ENCODE peak calls at places on chromosomes 16 and 17, in five cellular contexts. One of them, this sample, is unnamed.

GRCh38 chr17:42097691-42098661 is at the start of gene ZNF385C:
- DNase-seq in activated CD4-positive, alpha-beta T cell treated with anti-CD3 and anti-CD28 coated beads, Interleukin-2, amount 50 U/mL, for 4 hours: peak
- DNase-seq in NCI-H446: no peak
- DNase-seq in dermis microvascular lymphatic vessel endothelial cell: no peak
- DNase-seq in stimulated activated CD4-positive, alpha-beta T cell treated with anti-CD3 and anti-CD28 coated beads, Interleukin-2, amount 100 ng/mL, for 24 hours: peak
- DNase-seq in this sample: peak

GRCh38 chr16:81035975-81036750 is 521 bp downstream of the ATMIN start:
- DNase-seq in activated CD4-positive, alpha-beta T cell treated with anti-CD3 and anti-CD28 coated beads, Interleukin-2, amount 50 U/mL, for 4 hours: peak
- DNase-seq in NCI-H446: no peak
- DNase-seq in dermis microvascular lymphatic vessel endothelial cell: no peak
- DNase-seq in stimulated activated CD4-positive, alpha-beta T cell treated with anti-CD3 and anti-CD28 coated beads, Interleukin-2, amount 100 ng/mL, for 24 hours: peak
- DNase-seq in this sample: peak

GRCh38 chr16:914453-914852 is 56.3 kb downstream of the LMF1 start:
- DNase-seq in activated CD4-positive, alpha-beta T cell treated with anti-CD3 and anti-CD28 coated beads, Interleukin-2, amount 50 U/mL, for 4 hours: no peak
- DNase-seq in NCI-H446: no peak
- DNase-seq in dermis microvascular lymphatic vessel endothelial cell: peak
- DNase-seq in stimulated activated CD4-positive, alpha-beta T cell treated with anti-CD3 and anti-CD28 coated beads, Interleukin-2, amount 100 ng/mL, for 24 hours: no peak
- DNase-seq in this sample: no peak

GRCh38 chr16:2194166-2194834 is 2.1 kb downstream of the CASKIN1 start:
- DNase-seq in activated CD4-positive, alpha-beta T cell treated with anti-CD3 and anti-CD28 coated beads, Interleukin-2, amount 50 U/mL, for 4 hours: no peak
- DNase-seq in NCI-H446: no peak
- DNase-seq in dermis microvascular lymphatic vessel endothelial cell: no peak
- DNase-seq in stimulated activated CD4-positive, alpha-beta T cell treated with anti-CD3 and anti-CD28 coated beads, Interleukin-2, amount 100 ng/mL, for 24 hours: no peak
- DNase-seq in this sample: no peak

GRCh38 chr16:87342504-87342903 is 25.3 kb upstream of the C16orf95 start:
- DNase-seq in activated CD4-positive, alpha-beta T cell treated with anti-CD3 and anti-CD28 coated beads, Interleukin-2, amount 50 U/mL, for 4 hours: no peak
- DNase-seq in NCI-H446: no peak
- DNase-seq in dermis microvascular lymphatic vessel endothelial cell: no peak
- DNase-seq in stimulated activated CD4-positive, alpha-beta T cell treated with anti-CD3 and anti-CD28 coated beads, Interleukin-2, amount 100 ng/mL, for 24 hours: no peak
- DNase-seq in this sample: no peak

GRCh38 chr17:75591722-75592302 is 4.2 kb downstream of the MYO15B start:
- DNase-seq in activated CD4-positive, alpha-beta T cell treated with anti-CD3 and anti-CD28 coated beads, Interleukin-2, amount 50 U/mL, for 4 hours: no peak
- DNase-seq in NCI-H446: no peak
- DNase-seq in dermis microvascular lymphatic vessel endothelial cell: no peak
- DNase-seq in stimulated activated CD4-positive, alpha-beta T cell treated with anti-CD3 and anti-CD28 coated beads, Interleukin-2, amount 100 ng/mL, for 24 hours: no peak
- DNase-seq in this sample: no peak

GRCh38 chr16:88624977-88625576 is 13.3 kb upstream of the IL17C start:
- DNase-seq in activated CD4-positive, alpha-beta T cell treated with anti-CD3 and anti-CD28 coated beads, Interleukin-2, amount 50 U/mL, for 4 hours: no peak
- DNase-seq in NCI-H446: no peak
- DNase-seq in dermis microvascular lymphatic vessel endothelial cell: no peak
- DNase-seq in stimulated activated CD4-positive, alpha-beta T cell treated with anti-CD3 and anti-CD28 coated beads, Interleukin-2, amount 100 ng/mL, for 24 hours: no peak
- DNase-seq in this sample: no peak

GRCh38 chr17:7024402-7024785 is 1.5 kb downstream of the BCL6B start:
- DNase-seq in activated CD4-positive, alpha-beta T cell treated with anti-CD3 and anti-CD28 coated beads, Interleukin-2, amount 50 U/mL, for 4 hours: no peak
- DNase-seq in NCI-H446: no peak
- DNase-seq in dermis microvascular lymphatic vessel endothelial cell: no peak
- DNase-seq in stimulated activated CD4-positive, alpha-beta T cell treated with anti-CD3 and anti-CD28 coated beads, Interleukin-2, amount 100 ng/mL, for 24 hours: no peak
- DNase-seq in this sample: no peak

GRCh38 chr17:40345161-40346034 is 19.1 kb downstream of the GJD3 start:
- DNase-seq in activated CD4-positive, alpha-beta T cell treated with anti-CD3 and anti-CD28 coated beads, Interleukin-2, amount 50 U/mL, for 4 hours: no peak
- DNase-seq in NCI-H446: no peak
- DNase-seq in dermis microvascular lymphatic vessel endothelial cell: no peak
- DNase-seq in stimulated activated CD4-positive, alpha-beta T cell treated with anti-CD3 and anti-CD28 coated beads, Interleukin-2, amount 100 ng/mL, for 24 hours: peak
- DNase-seq in this sample: no peak

GRCh38 chr17:50394711-50395110 is 2.6 kb downstream of the LRRC59 start:
- DNase-seq in activated CD4-positive, alpha-beta T cell treated with anti-CD3 and anti-CD28 coated beads, Interleukin-2, amount 50 U/mL, for 4 hours: no peak
- DNase-seq in NCI-H446: no peak
- DNase-seq in dermis microvascular lymphatic vessel endothelial cell: no peak
- DNase-seq in stimulated activated CD4-positive, alpha-beta T cell treated with anti-CD3 and anti-CD28 coated beads, Interleukin-2, amount 100 ng/mL, for 24 hours: no peak
- DNase-seq in this sample: no peak

GRCh38 chr17:62140836-62141235 is 75.8 kb upstream of the MED13 start:
- DNase-seq in activated CD4-positive, alpha-beta T cell treated with anti-CD3 and anti-CD28 coated beads, Interleukin-2, amount 50 U/mL, for 4 hours: no peak
- DNase-seq in NCI-H446: no peak
- DNase-seq in dermis microvascular lymphatic vessel endothelial cell: no peak
- DNase-seq in stimulated activated CD4-positive, alpha-beta T cell treated with anti-CD3 and anti-CD28 coated beads, Interleukin-2, amount 100 ng/mL, for 24 hours: no peak
- DNase-seq in this sample: no peak

GRCh38 chr17:16417896-16418683 is 2.7 kb downstream of the TRPV2 start:
- DNase-seq in activated CD4-positive, alpha-beta T cell treated with anti-CD3 and anti-CD28 coated beads, Interleukin-2, amount 50 U/mL, for 4 hours: no peak
- DNase-seq in NCI-H446: no peak
- DNase-seq in dermis microvascular lymphatic vessel endothelial cell: no peak
- DNase-seq in stimulated activated CD4-positive, alpha-beta T cell treated with anti-CD3 and anti-CD28 coated beads, Interleukin-2, amount 100 ng/mL, for 24 hours: no peak
- DNase-seq in this sample: no peak

GRCh38 chr17:47776330-47777197 is 43.5 kb downstream of the TBX21 start:
- DNase-seq in activated CD4-positive, alpha-beta T cell treated with anti-CD3 and anti-CD28 coated beads, Interleukin-2, amount 50 U/mL, for 4 hours: no peak
- DNase-seq in NCI-H446: no peak
- DNase-seq in dermis microvascular lymphatic vessel endothelial cell: peak
- DNase-seq in stimulated activated CD4-positive, alpha-beta T cell treated with anti-CD3 and anti-CD28 coated beads, Interleukin-2, amount 100 ng/mL, for 24 hours: peak
- DNase-seq in this sample: no peak

This sample was measured in stimulated activated naive CD4-positive, alpha-beta T cell treated with Interleukin-2 at 50 U/mL for 16 hours.